ENCODE peak calls at places on chromosome 14, in seven cellular contexts. E is RCC 7860; D is fibroblast of lung; K is LoVo; N is neuronal stem cell; C is T-helper 1 cell; M is CD8-positive, alpha-beta memory T cell. T is an unnamed sample.

GRCh38 chr14:67418368-67419174 is 6.6 kb upstream of the PLEK2 start:
- DNase-seq in N (no peak), M (no peak), D (no peak), E (peak), K (peak), C (no peak), T (no peak)

GRCh38 chr14:103697196-103697595 is 18.1 kb downstream of the XRCC3 start:
- DNase-seq in N (no peak), D (no peak), E (no peak), C (no peak), K (no peak), M (no peak), T (no peak)

GRCh38 chr14:94670692-94671285 is 58.6 kb downstream of the SERPINA3 start:
- DNase-seq in K (no peak), E (no peak), D (no peak), N (no peak), C (no peak), M (no peak), T (no peak)

GRCh38 chr14:104429291-104429861 is 150.2 kb upstream of the C14orf180 start:
- DNase-seq in C (no peak), D (no peak), E (no peak), M (no peak), N (no peak), K (no peak), T (no peak)

GRCh38 chr14:75886661-75887348 is 95.0 kb downstream of the TGFB3 start:
- DNase-seq in E (no peak), N (no peak), C (no peak), K (no peak), D (no peak), M (no peak), T (no peak)

GRCh38 chr14:102408729-102409128 is 46.0 kb downstream of the TECPR2 start:
- DNase-seq in E (no peak), N (no peak), D (no peak), C (no peak), M (no peak), K (no peak), T (no peak)

GRCh38 chr14:101022916-101023435 is 119.5 kb upstream of the RTL1 start:
- DNase-seq in K (no peak), N (no peak), M (no peak), E (no peak), C (no peak), D (no peak), T (no peak)

GRCh38 chr14:52700701-52701172 is 5.4 kb upstream of the ERO1A start:
- DNase-seq in E (no peak), M (no peak), D (no peak), K (peak), C (no peak), N (no peak), T (no peak)

GRCh38 chr14:91119556-91120311 is 5.9 kb downstream of the DGLUCY start:
- DNase-seq in K (peak), N (no peak), M (no peak), D (peak), C (no peak), E (peak), T (no peak)

GRCh38 chr14:96091941-96092411 is 52.8 kb downstream of the C14orf132 start:
- DNase-seq in E (no peak), D (peak), C (no peak), M (no peak), N (no peak), K (no peak), T (no peak)

GRCh38 chr14:77912754-77913556 is 113.0 kb downstream of the ADCK1 start:
- DNase-seq in M (no peak), D (no peak), N (no peak), C (no peak), E (no peak), K (no peak), T (no peak)

GRCh38 chr14:23464700-23465099 is 4.8 kb upstream of the NGDN start:
- DNase-seq in C (no peak), E (no peak), N (no peak), M (no peak), K (no peak), D (no peak), T (no peak)

GRCh38 chr14:75476274-75476995 is 45.8 kb upstream of the BATF start:
- DNase-seq in K (no peak), N (no peak), M (no peak), E (no peak), D (peak), C (no peak), T (peak)

GRCh38 chr14:58639842-58640484 is 2.2 kb downstream of the DACT1 start:
- DNase-seq in C (no peak), E (peak), K (peak), D (peak), N (peak), M (no peak), T (peak)

GRCh38 chr14:100476012-100476822 is 111.0 kb downstream of the BEGAIN start:
- DNase-seq in M (no peak), N (no peak), C (no peak), D (peak), E (peak), K (peak), T (no peak)

GRCh38 chr14:22882529-22883190 is 362 bp upstream of the REM2 start:
- DNase-seq in M (no peak), C (no peak), N (no peak), D (peak), E (no peak), K (no peak), T (peak)

GRCh38 chr14:50333010-50333409 is 20.9 kb downstream of the DMAC2L start:
- DNase-seq in N (no peak), D (peak), C (no peak), M (no peak), E (peak), K (no peak), T (no peak)

GRCh38 chr14:19930617-19931016 is at the start of gene OR4K1:
- DNase-seq in E (no peak), C (no peak), M (no peak), D (no peak), K (no peak), N (no peak), T (no peak)

GRCh38 chr14:90491221-90491867 is 94.5 kb downstream of the CALM1 start:
- DNase-seq in K (no peak), E (no peak), D (peak), C (no peak), M (no peak), N (no peak), T (peak)

GRCh38 chr14:99752486-99753121 is 40.6 kb upstream of the EML1 start:
- DNase-seq in E (peak), M (no peak), C (no peak), K (peak), N (no peak), D (peak), T (no peak)

GRCh38 chr14:70808023-70808401 is 1.3 kb downstream of the MAP3K9 start:
- DNase-seq in E (peak), N (no peak), M (peak), C (peak), D (peak), K (peak), T (peak)

GRCh38 chr14:47179906-47180305 is 495.5 kb downstream of the MDGA2 start:
- DNase-seq in D (no peak), E (no peak), N (no peak), C (no peak), M (no peak), K (no peak), T (no peak)

GRCh38 chr14:96125536-96125935 is 79.1 kb upstream of the BDKRB2 start:
- DNase-seq in N (no peak), K (no peak), E (no peak), D (no peak), M (no peak), C (no peak), T (no peak)

GRCh38 chr14:19878029-19878642 is 3.2 kb downstream of the OR4K2 start:
- DNase-seq in E (no peak), D (no peak), C (no peak), N (no peak), M (no peak), K (peak), T (no peak)

GRCh38 chr14:61326847-61327246 is 5.5 kb downstream of the PRKCH start:
- DNase-seq in E (no peak), C (no peak), D (no peak), M (no peak), N (no peak), K (no peak), T (peak)

GRCh38 chr14:52315355-52315718 is 1.2 kb downstream of the PTGER2 start:
- DNase-seq in C (no peak), E (no peak), N (no peak), K (no peak), D (no peak), M (no peak), T (no peak)

GRCh38 chr14:101402936-101403660 is 158.2 kb upstream of the DIO3 start:
- DNase-seq in N (no peak), C (no peak), D (no peak), E (no peak), K (no peak), M (no peak), T (no peak)

GRCh38 chr14:59150990-59151389 is 37.5 kb upstream of the DAAM1 start:
- DNase-seq in C (no peak), N (no peak), M (no peak), E (no peak), K (no peak), D (no peak), T (no peak)

GRCh38 chr14:71140157-71140556 is 232.9 kb downstream of the PCNX1 start:
- DNase-seq in C (no peak), K (no peak), E (no peak), M (no peak), N (no peak), D (no peak), T (no peak)

T was measured in iPS-NIHi11.